ENCODE peak calls at places on chromosomes 16 and 17, in nine cellular contexts. A, D, J, V, Q, C, M, O and F are unnamed samples.

GRCh38 chr16:86575754-86576557 is 2.4 kb upstream of the FOXL1 start:
- DNase-seq in A (peak), D (no peak), J (peak), V (peak), Q (no peak), C (peak), M (no peak), O (peak), F (peak)

GRCh38 chr17:73747221-73748002 is 103.2 kb upstream of the SDK2 start:
- DNase-seq in A (peak), D (no peak), J (no peak), V (no peak), Q (no peak), C (no peak), M (no peak), O (no peak), F (no peak)

GRCh38 chr16:4409081-4409932 is 7.1 kb downstream of the CORO7 start:
- DNase-seq in A (no peak), D (peak), J (no peak), V (peak), Q (no peak), C (no peak), M (no peak), O (no peak), F (no peak)

GRCh38 chr16:75237398-75238131 is 13.9 kb downstream of the BCAR1 start:
- DNase-seq in A (no peak), D (no peak), J (no peak), V (no peak), Q (no peak), C (no peak), M (no peak), O (no peak), F (no peak)

GRCh38 chr16:22077700-22078313 is 14.5 kb upstream of the VWA3A start:
- DNase-seq in A (peak), D (peak), J (peak), V (peak), Q (no peak), C (peak), M (peak), O (peak), F (peak)

GRCh38 chr17:61294777-61295176 is 104.9 kb upstream of the TBX2 start:
- DNase-seq in A (no peak), D (no peak), J (no peak), V (peak), Q (no peak), C (peak), M (no peak), O (no peak), F (no peak)

GRCh38 chr17:83121921-83122820 is 42.8 kb downstream of the METRNL start:
- DNase-seq in A (no peak), D (no peak), J (no peak), V (no peak), Q (no peak), C (no peak), M (no peak), O (no peak), F (no peak)

GRCh38 chr16:87918866-87919680 is 17.3 kb downstream of the CA5A start:
- DNase-seq in A (no peak), D (no peak), J (no peak), V (no peak), Q (no peak), C (no peak), M (no peak), O (peak), F (no peak)

GRCh38 chr16:17448640-17449638 is 21.8 kb downstream of the XYLT1 start:
- DNase-seq in A (peak), D (no peak), J (no peak), V (no peak), Q (no peak), C (no peak), M (no peak), O (no peak), F (peak)

GRCh38 chr17:42408076-42408475 is 15.0 kb downstream of the CAVIN1 start:
- DNase-seq in A (no peak), D (no peak), J (no peak), V (no peak), Q (no peak), C (no peak), M (no peak), O (no peak), F (no peak)

GRCh38 chr17:39996789-39997188 is 16.2 kb downstream of the PSMD3 start:
- DNase-seq in A (no peak), D (no peak), J (no peak), V (no peak), Q (no peak), C (no peak), M (no peak), O (no peak), F (no peak)

GRCh38 chr16:11624645-11625607 is 38.2 kb upstream of the LITAF start:
- DNase-seq in A (no peak), D (no peak), J (no peak), V (no peak), Q (no peak), C (no peak), M (no peak), O (no peak), F (peak)

GRCh38 chr17:31549121-31549524 is 157.6 kb downstream of the RAB11FIP4 start:
- DNase-seq in A (no peak), D (peak), J (no peak), V (no peak), Q (no peak), C (no peak), M (no peak), O (no peak), F (peak)

GRCh38 chr17:4940625-4941021 is 555 bp downstream of the RNF167 start:
- DNase-seq in A (no peak), D (no peak), J (no peak), V (no peak), Q (no peak), C (no peak), M (no peak), O (no peak), F (no peak)

GRCh38 chr17:32015245-32016013 is 8.2 kb downstream of the LRRC37B start:
- DNase-seq in A (no peak), D (no peak), J (no peak), V (no peak), Q (no peak), C (peak), M (no peak), O (no peak), F (no peak)

GRCh38 chr17:15213381-15214087 is 51.6 kb downstream of the PMP22 start:
- DNase-seq in A (no peak), D (no peak), J (no peak), V (no peak), Q (no peak), C (peak), M (no peak), O (peak), F (peak)

GRCh38 chr16:16021020-16021419 is 71.6 kb downstream of the ABCC1 start:
- DNase-seq in A (no peak), D (no peak), J (no peak), V (no peak), Q (no peak), C (no peak), M (no peak), O (no peak), F (peak)

GRCh38 chr17:52546990-52547389 is 388.5 kb upstream of the CA10 start:
- DNase-seq in A (no peak), D (no peak), J (no peak), V (no peak), Q (no peak), C (no peak), M (no peak), O (no peak), F (no peak)

GRCh38 chr17:13418891-13419290 is 182.8 kb downstream of the HS3ST3A1 start:
- DNase-seq in A (no peak), D (no peak), J (no peak), V (no peak), Q (no peak), C (peak), M (no peak), O (no peak), F (no peak)

GRCh38 chr17:39095309-39095686 is 56.1 kb downstream of the PLXDC1 start:
- DNase-seq in A (no peak), D (no peak), J (no peak), V (no peak), Q (no peak), C (no peak), M (no peak), O (no peak), F (no peak)

GRCh38 chr16:8634991-8635736 is 13.7 kb downstream of the METTL22 start:
- DNase-seq in A (no peak), D (no peak), J (peak), V (no peak), Q (no peak), C (no peak), M (no peak), O (no peak), F (no peak)

GRCh38 chr16:56657555-56658430 is at the start of gene MT1F:
- DNase-seq in A (peak), D (peak), J (peak), V (no peak), Q (peak), C (no peak), M (peak), O (no peak), F (peak)

GRCh38 chr16:47143677-47144558 is at the start of gene NETO2:
- DNase-seq in A (peak), D (peak), J (peak), V (no peak), Q (no peak), C (peak), M (peak), O (no peak), F (peak)

GRCh38 chr17:6639651-6640535 is 618 bp downstream of the KIAA0753 start:
- DNase-seq in A (peak), D (peak), J (peak), V (no peak), Q (no peak), C (peak), M (no peak), O (peak), F (peak)

GRCh38 chr16:84475643-84476240 is 28.7 kb downstream of the MEAK7 start:
- DNase-seq in A (no peak), D (no peak), J (no peak), V (no peak), Q (no peak), C (no peak), M (no peak), O (no peak), F (no peak)